ENCODE peak calls at places on chromosomes 3 and 15, in nine cellular contexts. One of them, this sample, is unnamed.
A peak's percentile ranks its signal among the peaks of the same experiment; 100 is the strongest.

GRCh38 chr3:46353639-46354410 is at the start of gene CCR2:
- DNase-seq in breast epithelium: no peak
- DNase-seq in endothelial cell of umbilical vein: no peak
- DNase-seq in HL-60: peak; percentile 52
- DNase-seq in transverse colon: no peak
- DNase-seq in K562: no peak
- DNase-seq in HCT116: no peak
- DNase-seq in upper lobe of left lung: no peak
- DNase-seq in stomach: no peak
- DNase-seq in this sample: no peak

GRCh38 chr15:89217031-89217430 is 4.3 kb downstream of the RLBP1 start:
- DNase-seq in endothelial cell of umbilical vein: no peak
- DNase-seq in breast epithelium: no peak
- DNase-seq in K562: no peak
- DNase-seq in stomach: no peak
- DNase-seq in HL-60: no peak
- DNase-seq in upper lobe of left lung: no peak
- DNase-seq in HCT116: no peak
- DNase-seq in transverse colon: no peak
- DNase-seq in this sample: no peak

GRCh38 chr3:140370686-140371085 is 307.2 kb upstream of the TRIM42 start:
- DNase-seq in stomach: no peak
- DNase-seq in K562: no peak
- DNase-seq in upper lobe of left lung: no peak
- DNase-seq in HL-60: no peak
- DNase-seq in endothelial cell of umbilical vein: no peak
- DNase-seq in HCT116: no peak
- DNase-seq in breast epithelium: no peak
- DNase-seq in transverse colon: no peak
- DNase-seq in this sample: peak; percentile 54

GRCh38 chr15:45023659-45024320 is 795 bp downstream of the SORD start:
- DNase-seq in K562: peak; percentile 17
- DNase-seq in transverse colon: no peak
- DNase-seq in endothelial cell of umbilical vein: peak; percentile 37
- DNase-seq in breast epithelium: no peak
- DNase-seq in stomach: no peak
- DNase-seq in HL-60: peak; percentile 22
- DNase-seq in HCT116: no peak
- DNase-seq in upper lobe of left lung: no peak
- DNase-seq in this sample: no peak

GRCh38 chr3:27639271-27639670 is 82.9 kb downstream of the EOMES start:
- DNase-seq in HL-60: peak; percentile 74
- DNase-seq in upper lobe of left lung: no peak
- DNase-seq in transverse colon: no peak
- DNase-seq in stomach: no peak
- DNase-seq in K562: no peak
- DNase-seq in breast epithelium: no peak
- DNase-seq in endothelial cell of umbilical vein: no peak
- DNase-seq in HCT116: no peak
- DNase-seq in this sample: no peak

GRCh38 chr3:18378218-18378617 is 46.9 kb downstream of the SATB1 start:
- DNase-seq in upper lobe of left lung: no peak
- DNase-seq in stomach: no peak
- DNase-seq in endothelial cell of umbilical vein: no peak
- DNase-seq in HL-60: no peak
- DNase-seq in transverse colon: no peak
- DNase-seq in HCT116: no peak
- DNase-seq in K562: no peak
- DNase-seq in breast epithelium: no peak
- DNase-seq in this sample: no peak

GRCh38 chr15:63288778-63289378 is 11.5 kb downstream of the APH1B start:
- DNase-seq in HL-60: no peak
- DNase-seq in upper lobe of left lung: no peak
- DNase-seq in transverse colon: no peak
- DNase-seq in endothelial cell of umbilical vein: peak; percentile 80
- DNase-seq in stomach: no peak
- DNase-seq in K562: peak; percentile 29
- DNase-seq in breast epithelium: no peak
- DNase-seq in HCT116: peak; percentile 33
- DNase-seq in this sample: no peak

GRCh38 chr3:134857776-134858515 is 62.9 kb downstream of the EPHB1 start:
- DNase-seq in stomach: no peak
- DNase-seq in breast epithelium: no peak
- DNase-seq in transverse colon: no peak
- DNase-seq in endothelial cell of umbilical vein: no peak
- DNase-seq in HL-60: no peak
- DNase-seq in HCT116: no peak
- DNase-seq in upper lobe of left lung: peak; percentile 12
- DNase-seq in K562: no peak
- DNase-seq in this sample: no peak

GRCh38 chr15:101139986-101140696 is 111.7 kb downstream of the CHSY1 start:
- DNase-seq in transverse colon: no peak
- DNase-seq in breast epithelium: no peak
- DNase-seq in upper lobe of left lung: no peak
- DNase-seq in endothelial cell of umbilical vein: no peak
- DNase-seq in K562: no peak
- DNase-seq in HCT116: no peak
- DNase-seq in stomach: no peak
- DNase-seq in HL-60: no peak
- DNase-seq in this sample: no peak

GRCh38 chr15:101136381-101137268 is 115.2 kb downstream of the CHSY1 start:
- DNase-seq in stomach: no peak
- DNase-seq in K562: no peak
- DNase-seq in transverse colon: no peak
- DNase-seq in endothelial cell of umbilical vein: no peak
- DNase-seq in upper lobe of left lung: no peak
- DNase-seq in HL-60: no peak
- DNase-seq in breast epithelium: no peak
- DNase-seq in HCT116: no peak
- DNase-seq in this sample: no peak

GRCh38 chr15:101137312-101137940 is 114.4 kb downstream of the CHSY1 start:
- DNase-seq in breast epithelium: no peak
- DNase-seq in HCT116: no peak
- DNase-seq in endothelial cell of umbilical vein: no peak
- DNase-seq in HL-60: peak; percentile 81
- DNase-seq in stomach: no peak
- DNase-seq in transverse colon: no peak
- DNase-seq in K562: peak; percentile 38
- DNase-seq in upper lobe of left lung: peak; percentile 41
- DNase-seq in this sample: no peak

GRCh38 chr15:101138913-101139880 is 112.7 kb downstream of the CHSY1 start:
- DNase-seq in transverse colon: peak; percentile 51
- DNase-seq in upper lobe of left lung: no peak
- DNase-seq in HL-60: no peak
- DNase-seq in HCT116: no peak
- DNase-seq in K562: no peak
- DNase-seq in stomach: no peak
- DNase-seq in breast epithelium: no peak
- DNase-seq in endothelial cell of umbilical vein: no peak
- DNase-seq in this sample: no peak

DNA sequence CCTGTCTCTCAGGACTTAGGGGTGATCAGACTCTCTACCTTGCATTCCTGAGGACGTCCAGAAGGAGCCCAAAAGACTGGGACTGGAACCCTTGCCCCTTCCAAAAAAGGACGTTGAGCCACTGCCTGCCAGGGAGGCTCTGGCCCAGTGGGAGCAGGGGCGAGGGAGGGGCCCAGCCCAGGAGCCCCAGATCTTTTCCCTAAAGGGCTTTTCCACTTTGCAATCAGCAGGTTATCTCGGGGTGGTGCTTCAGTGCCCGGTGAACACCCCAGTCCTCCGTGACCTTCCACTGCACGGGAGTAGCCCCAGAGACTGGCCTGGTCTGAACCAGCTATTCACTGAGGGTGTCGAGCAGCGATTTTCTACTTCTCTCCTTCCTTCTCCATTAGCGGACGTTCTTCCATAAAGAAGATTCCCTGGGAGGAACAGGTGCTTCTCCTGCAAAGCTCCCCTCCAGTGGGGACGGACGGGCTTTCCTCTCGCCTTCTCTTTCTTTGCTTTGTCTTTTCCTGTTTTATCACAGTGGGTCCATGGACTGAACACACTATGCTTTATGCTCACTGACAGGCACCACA is 113.7 kb downstream of the CHSY1 start:
- DNase-seq in HCT116: no peak
- DNase-seq in HL-60: no peak
- DNase-seq in upper lobe of left lung: no peak
- DNase-seq in breast epithelium: no peak
- DNase-seq in endothelial cell of umbilical vein: no peak
- DNase-seq in K562: no peak
- DNase-seq in stomach: no peak
- DNase-seq in transverse colon: no peak
- DNase-seq in this sample: no peak
- H3K4me3 ChIP-seq in HCT116: no peak overlapping the region
- H3K4me3 ChIP-seq in HL-60: no peak overlapping the region
- H3K4me3 ChIP-seq in upper lobe of left lung: no peak overlapping the region
- H3K4me3 ChIP-seq in breast epithelium: no peak overlapping the region
- H3K4me3 ChIP-seq in endothelial cell of umbilical vein: no peak overlapping the region
- H3K4me3 ChIP-seq in K562: no peak overlapping the region
- H3K4me3 ChIP-seq in stomach: no peak overlapping the region
- H3K4me3 ChIP-seq in transverse colon: no peak overlapping the region
- H3K4me3 ChIP-seq in this sample: no peak overlapping the region

GRCh38 chr15:47609693-47610092 is 107.6 kb upstream of the SEMA6D start:
- DNase-seq in HL-60: no peak
- DNase-seq in transverse colon: peak; percentile 23
- DNase-seq in HCT116: no peak
- DNase-seq in breast epithelium: no peak
- DNase-seq in upper lobe of left lung: no peak
- DNase-seq in endothelial cell of umbilical vein: no peak
- DNase-seq in stomach: no peak
- DNase-seq in K562: no peak
- DNase-seq in this sample: no peak

GRCh38 chr15:47602124-47602523 is 115.2 kb upstream of the SEMA6D start:
- DNase-seq in K562: no peak
- DNase-seq in HL-60: no peak
- DNase-seq in upper lobe of left lung: no peak
- DNase-seq in stomach: no peak
- DNase-seq in endothelial cell of umbilical vein: no peak
- DNase-seq in breast epithelium: no peak
- DNase-seq in transverse colon: no peak
- DNase-seq in HCT116: no peak
- DNase-seq in this sample: no peak

GRCh38 chr15:47603026-47603425 is 114.3 kb upstream of the SEMA6D start:
- DNase-seq in transverse colon: no peak
- DNase-seq in HCT116: no peak
- DNase-seq in HL-60: no peak
- DNase-seq in breast epithelium: no peak
- DNase-seq in upper lobe of left lung: no peak
- DNase-seq in K562: no peak
- DNase-seq in stomach: no peak
- DNase-seq in endothelial cell of umbilical vein: no peak
- DNase-seq in this sample: no peak

GRCh38 chr15:47607750-47608149 is 109.6 kb upstream of the SEMA6D start:
- DNase-seq in upper lobe of left lung: no peak
- DNase-seq in endothelial cell of umbilical vein: peak; percentile 44
- DNase-seq in stomach: no peak
- DNase-seq in breast epithelium: no peak
- DNase-seq in HCT116: no peak
- DNase-seq in transverse colon: no peak
- DNase-seq in K562: no peak
- DNase-seq in HL-60: no peak
- DNase-seq in this sample: no peak
- TF ChIP-seq POLR2AphosphoS5 in upper lobe of left lung: no peak
- TF ChIP-seq POLR2AphosphoS5 in endothelial cell of umbilical vein: no peak
- TF ChIP-seq POLR2AphosphoS5 in stomach: no peak
- TF ChIP-seq POLR2AphosphoS5 in breast epithelium: no peak
- TF ChIP-seq POLR2AphosphoS5 in HCT116: no peak
- TF ChIP-seq POLR2AphosphoS5 in transverse colon: no peak
- TF ChIP-seq POLR2AphosphoS5 in K562: no peak
- TF ChIP-seq POLR2AphosphoS5 in HL-60: no peak
- TF ChIP-seq POLR2AphosphoS5 in this sample: no peak

DNA sequence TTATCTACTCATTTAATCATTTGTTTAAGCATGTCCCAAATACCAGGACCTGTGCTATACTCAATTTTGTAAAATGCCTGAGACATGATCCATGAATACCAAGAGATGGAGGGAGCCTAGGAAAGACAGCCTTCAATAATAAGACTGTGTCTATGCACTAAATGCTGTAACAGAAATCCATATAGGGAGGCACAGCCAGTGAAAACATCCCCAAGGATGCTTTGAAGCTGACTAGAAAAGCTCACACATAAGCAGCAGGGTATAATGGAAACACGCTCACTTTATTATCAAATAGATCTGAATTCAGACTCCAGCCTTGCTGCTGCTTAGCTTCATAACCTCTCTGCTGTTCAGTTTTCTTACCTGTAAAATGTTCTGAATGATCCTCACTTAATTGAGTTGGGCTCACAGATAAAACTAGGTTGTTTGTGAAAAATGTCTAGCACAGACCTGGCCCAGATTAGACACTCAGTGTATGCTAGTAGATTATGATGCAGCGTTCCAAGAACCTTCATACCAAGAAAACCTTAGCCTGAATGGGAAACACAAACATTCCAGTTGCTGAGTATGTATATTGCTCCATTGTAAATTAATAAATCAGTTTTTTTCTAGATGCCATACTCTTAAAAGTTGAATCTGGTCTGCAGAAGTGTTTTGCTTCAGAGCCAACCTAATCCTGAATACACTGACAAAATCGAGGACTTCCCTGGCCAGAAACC is 3.7 kb upstream of the LARP6 start:
- DNase-seq in HL-60: no peak
- DNase-seq in endothelial cell of umbilical vein: no peak
- DNase-seq in HCT116: no peak
- DNase-seq in K562: no peak
- DNase-seq in breast epithelium: no peak
- DNase-seq in stomach: no peak
- DNase-seq in upper lobe of left lung: no peak
- DNase-seq in transverse colon: no peak
- DNase-seq in this sample: no peak
- H3K4me3 ChIP-seq in HL-60: no peak overlapping the region
- H3K4me3 ChIP-seq in endothelial cell of umbilical vein: no peak overlapping the region
- H3K4me3 ChIP-seq in HCT116: no peak overlapping the region
- H3K4me3 ChIP-seq in K562: no peak overlapping the region
- H3K4me3 ChIP-seq in breast epithelium: no peak overlapping the region
- H3K4me3 ChIP-seq in stomach: no peak overlapping the region
- H3K4me3 ChIP-seq in upper lobe of left lung: no peak overlapping the region
- H3K4me3 ChIP-seq in transverse colon: no peak overlapping the region
- H3K4me3 ChIP-seq in this sample: no peak overlapping the region

GRCh38 chr15:57026016-57026602 is 107.7 kb downstream of the TCF12 start:
- DNase-seq in transverse colon: no peak
- DNase-seq in breast epithelium: no peak
- DNase-seq in endothelial cell of umbilical vein: no peak
- DNase-seq in HL-60: no peak
- DNase-seq in HCT116: no peak
- DNase-seq in stomach: no peak
- DNase-seq in K562: no peak
- DNase-seq in upper lobe of left lung: no peak
- DNase-seq in this sample: no peak

GRCh38 chr15:57028176-57028575 is 109.7 kb downstream of the TCF12 start:
- DNase-seq in stomach: no peak
- DNase-seq in transverse colon: no peak
- DNase-seq in HL-60: no peak
- DNase-seq in endothelial cell of umbilical vein: no peak
- DNase-seq in upper lobe of left lung: no peak
- DNase-seq in K562: no peak
- DNase-seq in HCT116: no peak
- DNase-seq in breast epithelium: no peak
- DNase-seq in this sample: no peak

GRCh38 chr15:57030011-57030410 is 111.6 kb downstream of the TCF12 start:
- DNase-seq in K562: no peak
- DNase-seq in HCT116: no peak
- DNase-seq in HL-60: no peak
- DNase-seq in breast epithelium: no peak
- DNase-seq in transverse colon: no peak
- DNase-seq in stomach: no peak
- DNase-seq in endothelial cell of umbilical vein: no peak
- DNase-seq in upper lobe of left lung: no peak
- DNase-seq in this sample: no peak

GRCh38 chr15:57025264-57025939 is 107.0 kb downstream of the TCF12 start:
- DNase-seq in breast epithelium: no peak
- DNase-seq in HCT116: no peak
- DNase-seq in stomach: no peak
- DNase-seq in HL-60: no peak
- DNase-seq in K562: no peak
- DNase-seq in upper lobe of left lung: no peak
- DNase-seq in transverse colon: no peak
- DNase-seq in endothelial cell of umbilical vein: no peak
- DNase-seq in this sample: no peak

GRCh38 chr15:57027596-57027995 is 109.2 kb downstream of the TCF12 start:
- DNase-seq in breast epithelium: no peak
- DNase-seq in transverse colon: no peak
- DNase-seq in HL-60: no peak
- DNase-seq in K562: no peak
- DNase-seq in stomach: no peak
- DNase-seq in upper lobe of left lung: no peak
- DNase-seq in HCT116: no peak
- DNase-seq in endothelial cell of umbilical vein: no peak
- DNase-seq in this sample: no peak
- TF ChIP-seq POLR2AphosphoS5 in breast epithelium: no peak
- TF ChIP-seq POLR2AphosphoS5 in transverse colon: no peak
- TF ChIP-seq POLR2AphosphoS5 in HL-60: no peak
- TF ChIP-seq POLR2AphosphoS5 in K562: no peak
- TF ChIP-seq POLR2AphosphoS5 in stomach: no peak
- TF ChIP-seq POLR2AphosphoS5 in upper lobe of left lung: no peak
- TF ChIP-seq POLR2AphosphoS5 in HCT116: no peak
- TF ChIP-seq POLR2AphosphoS5 in endothelial cell of umbilical vein: no peak
- TF ChIP-seq POLR2AphosphoS5 in this sample: no peak